ENCODE peak calls at places on chromosomes 11 and 22, in ten cellular contexts. H, M, N, D, A, I, K, E, F and G are unnamed samples.

GRCh38 chr11:11998091-11998781 is 10.2 kb downstream of the DKK3 start:
- DNase-seq in E (peak), A (peak), F (peak), I (no peak), D (no peak), M (no peak), N (no peak), K (no peak), H (peak), G (peak)

GRCh38 chr11:121931748-121932352 is 184.2 kb downstream of the BLID start:
- DNase-seq in D (no peak), H (no peak), A (peak), M (no peak), N (no peak), I (no peak), E (peak), F (peak), K (no peak), G (no peak)

GRCh38 chr11:14193644-14194043 is 165.3 kb downstream of the RRAS2 start:
- DNase-seq in I (peak), A (no peak), N (no peak), E (no peak), K (no peak), D (no peak), H (no peak), F (no peak), M (no peak), G (no peak)

GRCh38 chr11:119483881-119484371 is 61.0 kb upstream of the THY1 start:
- DNase-seq in F (no peak), H (no peak), D (no peak), A (no peak), E (no peak), M (peak), I (no peak), N (no peak), K (no peak), G (no peak)

GRCh38 chr22:46445771-46446485 is 91.5 kb downstream of the CELSR1 start:
- DNase-seq in H (no peak), K (no peak), N (no peak), D (no peak), M (peak), F (no peak), I (no peak), A (no peak), E (no peak), G (no peak)

GRCh38 chr11:26806209-26806608 is 84.3 kb upstream of the SLC5A12 start:
- DNase-seq in F (peak), K (no peak), N (no peak), H (peak), M (no peak), E (peak), D (no peak), A (peak), I (no peak), G (peak)

GRCh38 chr11:8018742-8019631 is 31.9 kb downstream of the EIF3F start:
- DNase-seq in M (peak), I (peak), H (peak), A (peak), E (peak), K (peak), D (no peak), F (peak), N (peak), G (peak)

GRCh38 chr11:133081730-133082452 is 450.4 kb downstream of the OPCML start:
- DNase-seq in D (no peak), N (no peak), F (no peak), E (no peak), M (no peak), A (no peak), K (no peak), H (no peak), I (peak), G (no peak)

GRCh38 chr22:27105142-27106025 is 448.0 kb downstream of the MIAT start:
- DNase-seq in A (peak), I (no peak), H (no peak), K (peak), E (peak), M (no peak), D (no peak), F (peak), N (peak), G (no peak)

GRCh38 chr11:14370496-14370895 is 11.5 kb upstream of the RRAS2 start:
- DNase-seq in F (no peak), M (no peak), E (no peak), D (no peak), I (no peak), N (no peak), K (no peak), H (no peak), A (no peak), G (no peak)

GRCh38 chr11:45100338-45100737 is 46.1 kb upstream of the PRDM11 start:
- DNase-seq in M (no peak), N (no peak), I (peak), F (peak), K (no peak), E (no peak), D (no peak), H (peak), A (peak), G (peak)

GRCh38 chr11:68610452-68611116 is 73.8 kb upstream of the GAL start:
- DNase-seq in F (peak), H (no peak), D (no peak), N (no peak), I (peak), E (no peak), K (no peak), A (peak), M (no peak), G (no peak)

GRCh38 chr11:12103411-12104225 is 6.8 kb upstream of the MICAL2 start:
- DNase-seq in I (no peak), H (no peak), N (peak), F (no peak), A (no peak), E (no peak), K (no peak), M (no peak), D (no peak), G (no peak)

GRCh38 chr22:47276219-47276843 is 513.9 kb downstream of the TBC1D22A start:
- DNase-seq in E (no peak), D (no peak), N (no peak), F (no peak), I (no peak), A (peak), K (no peak), H (no peak), M (no peak), G (no peak)

GRCh38 chr11:6362185-6362867 is 27.9 kb upstream of the SMPD1 start:
- DNase-seq in M (no peak), E (no peak), D (no peak), H (no peak), I (no peak), K (peak), A (no peak), N (peak), F (no peak), G (no peak)

GRCh38 chr11:34205326-34206035 is 100.1 kb downstream of the NAT10 start:
- DNase-seq in A (peak), E (no peak), H (no peak), K (no peak), N (no peak), D (no peak), M (no peak), I (no peak), F (no peak), G (no peak)

GRCh38 chr22:42158456-42159132 is 28.0 kb upstream of the CYP2D6 start:
- DNase-seq in H (no peak), I (no peak), N (no peak), M (no peak), K (no peak), A (no peak), F (no peak), D (no peak), E (no peak), G (no peak)

GRCh38 chr22:42324991-42325710 is 54.7 kb upstream of the TCF20 start:
- DNase-seq in D (no peak), A (no peak), E (no peak), F (no peak), M (no peak), H (no peak), K (no peak), I (no peak), N (no peak), G (no peak)

GRCh38 chr11:129248618-129249017 is 56.5 kb upstream of the ARHGAP32 start:
- DNase-seq in M (no peak), I (no peak), N (no peak), H (peak), A (peak), K (no peak), F (peak), D (no peak), E (peak), G (peak)

GRCh38 chr11:25860677-25861445 is 471.1 kb upstream of the ANO3 start:
- DNase-seq in F (peak), K (no peak), H (no peak), E (no peak), N (no peak), I (no peak), A (peak), D (no peak), M (no peak), G (no peak)

GRCh38 chr11:3853935-3854659 is 1.4 kb upstream of the STIM1 start:
- DNase-seq in M (no peak), I (no peak), N (peak), A (no peak), K (peak), H (peak), E (no peak), D (no peak), F (no peak), G (no peak)

GRCh38 chr11:128492461-128492860 is 94.9 kb downstream of the ETS1 start:
- DNase-seq in A (peak), N (no peak), K (no peak), D (no peak), I (no peak), F (peak), H (peak), E (no peak), M (no peak), G (peak)

GRCh38 chr11:113192121-113192925 is 122.1 kb upstream of the TTC12 start:
- DNase-seq in N (no peak), F (no peak), A (no peak), E (peak), I (peak), H (peak), M (no peak), D (no peak), K (no peak), G (no peak)

DNA sequence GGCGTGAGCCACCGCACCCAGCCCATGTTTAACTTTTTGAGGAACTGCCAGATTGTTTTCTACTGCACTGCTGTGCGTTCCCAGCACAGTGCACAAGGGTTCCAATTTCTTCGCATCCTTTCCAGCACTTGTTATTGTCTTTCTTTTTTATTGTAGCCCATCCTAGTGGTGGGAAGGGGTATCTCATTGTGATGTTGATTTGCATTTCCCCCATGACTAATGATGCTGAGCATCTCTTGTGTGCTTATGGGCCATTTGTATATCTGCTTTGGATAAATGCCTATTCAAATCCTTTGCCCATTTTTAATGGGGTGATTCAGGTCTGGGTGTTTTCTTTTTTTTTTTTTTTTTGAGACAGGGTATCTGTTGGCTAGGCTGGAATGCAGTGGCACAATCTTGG is 36.6 kb upstream of the SYT7 start:
- DNase-seq in D (no peak), A (no peak), K (no peak), M (no peak), H (no peak), I (no peak), F (peak), E (no peak), N (no peak), G (no peak)
- TF ChIP-seq CTCF in D (peak), A (no peak), K (no peak), M (no peak), H (no peak), I (no peak), F (peak), E (no peak), N (no peak), G (no peak)

GRCh38 chr22:30439836-30440235 is 14.3 kb downstream of the MTFP1 start:
- DNase-seq in E (no peak), D (no peak), A (no peak), H (no peak), I (no peak), N (no peak), F (no peak), M (peak), K (no peak), G (no peak)

GRCh38 chr22:30441088-30441487 is 15.5 kb downstream of the MTFP1 start:
- DNase-seq in N (no peak), D (no peak), K (no peak), I (no peak), F (no peak), A (no peak), M (no peak), E (no peak), H (no peak), G (no peak)

GRCh38 chr22:30444632-30445437 is 19.3 kb downstream of the MTFP1 start:
- DNase-seq in E (peak), F (peak), K (no peak), A (peak), H (peak), D (peak), I (peak), N (peak), M (no peak), G (peak)

GRCh38 chr22:30445438-30445936 is 19.9 kb downstream of the MTFP1 start:
- DNase-seq in F (peak), E (peak), N (no peak), H (no peak), I (no peak), D (no peak), A (peak), M (no peak), K (no peak), G (no peak)
- TF ChIP-seq CTCF in F (no peak), E (no peak), N (no peak), H (no peak), I (no peak), D (no peak), A (no peak), M (no peak), K (no peak), G (peak)

DNA sequence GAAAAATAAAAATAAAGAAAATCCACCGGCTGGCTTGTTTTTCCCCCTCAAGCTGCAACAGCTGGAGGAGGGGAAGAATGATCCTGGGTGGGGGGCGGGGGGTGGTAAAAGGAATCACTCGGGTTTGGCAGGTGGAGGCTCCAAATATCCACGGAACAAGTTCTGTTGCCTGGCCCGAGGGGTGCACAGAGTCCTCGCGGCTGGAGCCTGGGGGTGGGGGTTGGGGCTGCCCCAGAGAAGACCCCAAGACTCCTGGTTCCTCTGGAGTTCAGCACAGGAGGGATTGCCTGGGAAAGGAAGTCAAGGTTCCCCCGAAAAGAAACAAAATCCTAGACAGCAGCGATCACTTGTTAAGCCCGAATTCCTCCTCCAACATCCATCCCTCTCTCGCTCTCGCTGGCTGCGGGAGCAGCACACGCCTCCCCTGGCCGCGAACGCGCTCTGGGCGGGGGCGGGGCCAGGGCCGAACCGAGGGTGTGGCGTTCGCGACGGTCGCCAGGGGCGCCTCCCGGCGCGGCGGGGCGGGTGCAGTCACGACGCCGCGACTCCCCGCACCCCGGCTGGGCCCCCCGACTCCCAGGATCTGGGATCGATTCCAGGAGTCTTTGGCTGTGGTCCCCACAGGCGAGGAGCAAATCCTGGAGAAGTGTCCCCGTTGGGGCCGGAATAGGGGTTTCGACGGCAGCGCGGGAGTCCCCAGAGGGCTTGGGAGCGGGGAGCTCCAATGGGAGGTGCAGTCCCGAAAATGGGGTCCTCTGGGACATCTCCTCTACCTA is at the start of gene KCNA4:
- DNase-seq in I (peak), M (peak), H (no peak), A (peak), K (no peak), F (no peak), D (no peak), N (peak), E (no peak), G (peak)
- TF ChIP-seq CTCF in I (peak), M (no peak), H (no peak), A (no peak), K (no peak), F (no peak), D (no peak), N (no peak), E (no peak), G (no peak)

GRCh38 chr11:1504581-1505290 is 18.2 kb upstream of the MOB2 start:
- DNase-seq in M (peak), N (no peak), E (no peak), D (no peak), I (no peak), K (no peak), H (no peak), A (no peak), F (no peak), G (no peak)

GRCh38 chr11:1504164-1504563 is 17.6 kb upstream of the MOB2 start:
- DNase-seq in F (no peak), H (no peak), M (peak), A (no peak), K (no peak), I (no peak), N (no peak), D (no peak), E (no peak), G (no peak)

GRCh38 chr11:1503708-1504104 is 17.1 kb upstream of the MOB2 start:
- DNase-seq in H (no peak), E (no peak), I (no peak), M (peak), A (no peak), K (peak), N (peak), F (no peak), D (no peak), G (no peak)

GRCh38 chr11:1506981-1507380 is 20.4 kb upstream of the MOB2 start:
- DNase-seq in A (no peak), K (no peak), M (peak), D (no peak), N (no peak), F (no peak), H (no peak), I (no peak), E (no peak), G (no peak)

DNA sequence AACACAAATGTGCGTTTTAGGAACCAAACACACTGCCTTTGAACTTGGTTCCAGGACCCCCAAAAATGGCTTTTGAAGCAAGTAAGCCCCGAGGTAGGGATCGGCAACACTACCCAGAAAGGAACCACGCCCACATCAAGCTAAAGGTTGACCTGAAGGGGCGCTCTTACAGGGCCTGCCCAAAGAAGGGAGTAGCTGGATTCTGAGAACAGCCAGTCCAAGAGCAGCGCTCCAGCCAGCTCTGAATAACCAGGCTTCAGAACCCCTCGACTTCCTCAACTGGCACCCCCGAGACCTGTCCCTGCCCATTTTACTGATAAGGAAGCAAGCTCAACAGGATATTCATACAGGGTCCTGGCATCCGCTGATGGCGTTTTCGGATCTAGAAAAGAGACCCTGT is 18.9 kb upstream of the MOB2 start:
- DNase-seq in N (no peak), F (no peak), I (peak), H (no peak), E (no peak), M (peak), D (no peak), A (no peak), K (no peak), G (no peak)
- TF ChIP-seq CTCF in N (no peak), F (no peak), I (peak), H (no peak), E (no peak), M (no peak), D (no peak), A (no peak), K (no peak), G (no peak)

DNA sequence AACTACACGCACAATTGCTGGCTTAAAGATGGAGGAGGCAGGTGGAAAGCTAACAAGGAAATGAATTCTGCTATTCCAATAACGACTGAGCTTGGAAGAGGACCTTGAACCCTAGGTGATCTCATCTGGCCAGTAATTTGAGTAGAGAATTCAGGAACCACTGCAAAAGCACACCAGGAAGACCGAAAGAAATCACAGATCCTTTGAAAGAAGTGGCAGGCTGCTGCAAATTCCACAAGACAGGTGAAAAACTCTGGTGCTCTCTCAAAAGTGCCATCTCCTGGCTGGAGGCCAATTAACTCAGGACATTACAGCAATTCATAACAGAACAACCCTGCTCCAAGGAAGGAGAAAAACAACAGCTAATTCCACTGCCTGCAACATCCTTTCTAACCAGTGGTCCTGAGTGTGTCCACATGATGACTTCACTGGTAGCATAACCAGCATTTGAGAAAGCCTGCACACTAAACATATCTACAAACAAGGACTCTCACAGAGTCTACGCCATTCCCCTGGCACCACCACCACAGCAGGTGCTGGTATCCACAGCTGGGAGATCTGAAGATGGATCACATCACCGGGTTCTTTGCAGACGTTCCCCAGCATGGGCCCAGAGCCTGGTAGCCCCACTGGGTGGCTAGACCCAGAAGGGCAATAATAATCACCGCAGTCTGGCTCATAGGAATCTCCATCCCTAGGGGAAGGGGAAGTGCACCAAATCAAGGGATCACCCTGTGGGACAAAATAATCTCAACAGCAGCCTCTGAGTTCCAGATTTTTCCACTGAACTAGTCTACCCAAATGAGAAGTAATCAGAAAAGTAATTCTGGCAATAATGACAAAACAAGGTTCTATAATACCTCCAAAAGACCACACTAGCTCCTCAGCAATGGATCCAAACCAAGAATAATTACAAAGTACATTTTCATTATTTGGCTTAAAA is 44.9 kb upstream of the CLTCL1 start:
- DNase-seq in K (no peak), A (no peak), D (no peak), N (no peak), E (no peak), F (no peak), I (no peak), H (no peak), M (no peak), G (no peak)
- TF ChIP-seq CTCF in K (no peak), A (no peak), D (no peak), N (no peak), E (no peak), F (no peak), I (no peak), H (no peak), M (no peak), G (no peak)

DNA sequence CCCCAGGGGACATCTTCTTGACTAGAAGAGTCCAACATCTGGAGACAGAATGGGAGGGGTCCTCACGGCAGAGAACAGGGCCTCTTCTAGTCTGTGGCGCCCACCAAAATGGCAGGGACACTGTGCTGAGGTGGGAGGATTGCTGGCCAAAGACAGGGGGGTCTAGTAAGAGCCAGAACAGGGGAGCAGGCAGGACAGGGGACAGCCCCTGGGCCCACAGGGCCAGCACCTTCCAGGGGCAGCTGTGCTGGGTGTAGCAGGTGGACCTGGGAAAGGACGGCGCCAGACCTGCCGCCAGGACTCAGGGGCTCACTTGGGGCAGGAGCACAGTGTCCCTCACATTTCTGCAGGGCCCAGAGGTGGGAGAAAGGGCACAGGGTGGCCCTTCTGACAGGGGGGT is 858 bp upstream of the APOBEC3A start:
- DNase-seq in K (no peak), M (no peak), H (no peak), F (no peak), E (no peak), D (no peak), A (no peak), I (no peak), N (peak), G (no peak)
- TF ChIP-seq CTCF in K (no peak), M (no peak), H (no peak), F (no peak), E (no peak), D (no peak), A (no peak), I (no peak), N (no peak), G (no peak)